ENCODE peak calls at places on chromosome 21, in five cellular contexts. K is astrocyte of the spinal cord; V is stimulated activated CD4-positive, alpha-beta T cell treated with anti-CD3 and anti-CD28 coated beads, Interleukin-2, amount 100 ng/mL, for 48 hours; S is hippocampal formation; Q is AG10803. Y is an unnamed sample.

GRCh38 chr21:38958940-38959685 is 153.4 kb downstream of the ETS2 start:
- DNase-seq in Q (peak), V (no peak), K (peak), S (no peak), Y (peak)

GRCh38 chr21:44628707-44629391 is 2.0 kb downstream of the KRTAP10-9 start:
- DNase-seq in V (no peak), K (no peak), Q (no peak), S (no peak), Y (no peak)

GRCh38 chr21:17911628-17912027 is 92.5 kb upstream of the C21orf91 start:
- DNase-seq in K (peak), V (no peak), Q (peak), S (no peak), Y (no peak)

GRCh38 chr21:41733951-41734689 is 32.7 kb downstream of the RIPK4 start:
- DNase-seq in V (no peak), Q (no peak), K (no peak), S (no peak), Y (no peak)

GRCh38 chr21:45168522-45168921 is 94.1 kb downstream of the ADARB1 start:
- DNase-seq in Q (no peak), S (no peak), V (no peak), K (no peak), Y (no peak)

GRCh38 chr21:42534361-42534900 is 20.8 kb downstream of the SLC37A1 start:
- DNase-seq in V (no peak), S (no peak), K (no peak), Q (no peak), Y (peak)

GRCh38 chr21:29271927-29272333 is 26.8 kb upstream of the BACH1 start:
- DNase-seq in S (no peak), K (no peak), V (no peak), Q (peak), Y (no peak)

GRCh38 chr21:40160911-40161310 is 293.7 kb downstream of the PCP4 start:
- DNase-seq in S (no peak), K (no peak), V (no peak), Q (no peak), Y (no peak)

GRCh38 chr21:34881421-34881820 is 167.7 kb downstream of the RUNX1 start:
- DNase-seq in K (peak), V (no peak), Q (peak), S (no peak), Y (no peak)

GRCh38 chr21:28832013-28832714 is 160.5 kb downstream of the LTN1 start:
- DNase-seq in K (peak), S (no peak), Q (peak), V (no peak), Y (no peak)

GRCh38 chr21:45997495-45998275 is 16.1 kb downstream of the COL6A1 start:
- DNase-seq in K (no peak), V (no peak), S (no peak), Q (no peak), Y (no peak)

GRCh38 chr21:44357064-44357837 is 3.8 kb downstream of the TRPM2 start:
- DNase-seq in K (no peak), S (no peak), Q (no peak), V (no peak), Y (no peak)

GRCh38 chr21:38660333-38661295 is 145.1 kb upstream of the ETS2 start:
- DNase-seq in S (no peak), Q (no peak), K (no peak), V (no peak), Y (no peak)

GRCh38 chr21:44618504-44618903 is 6.6 kb downstream of the KRTAP10-8 start:
- DNase-seq in S (no peak), K (no peak), V (no peak), Q (peak), Y (peak)

GRCh38 chr21:45280969-45281368 is 6.7 kb downstream of the POFUT2 start:
- DNase-seq in V (no peak), S (no peak), Q (no peak), K (no peak), Y (no peak)

GRCh38 chr21:45971487-45972352 is 9.8 kb upstream of the COL6A1 start:
- DNase-seq in V (no peak), S (no peak), K (peak), Q (peak), Y (no peak)

GRCh38 chr21:42406846-42407245 is 3.1 kb downstream of the UBASH3A start:
- DNase-seq in Q (no peak), K (no peak), S (no peak), V (no peak), Y (no peak)

GRCh38 chr21:23853796-23854379 is 1753.4 kb downstream of the MRPL39 start:
- DNase-seq in V (no peak), Q (no peak), K (peak), S (peak), Y (peak)

GRCh38 chr21:31929548-31929947 is 56.7 kb downstream of the HUNK start:
- DNase-seq in Q (no peak), V (no peak), K (no peak), S (no peak), Y (no peak)

GRCh38 chr21:16455978-16456377 is 726.2 kb downstream of the USP25 start:
- DNase-seq in K (peak), Q (peak), S (peak), V (no peak), Y (peak)

GRCh38 chr21:14545906-14546480 is at the start of gene SAMSN1:
- DNase-seq in S (no peak), V (no peak), K (no peak), Q (no peak), Y (peak)

GRCh38 chr21:32819702-32820101 is 48.1 kb upstream of the PAXBP1 start:
- DNase-seq in S (no peak), V (no peak), K (peak), Q (peak), Y (no peak)

GRCh38 chr21:18759267-18759666 is 355.7 kb upstream of the TMPRSS15 start:
- DNase-seq in V (no peak), S (no peak), Q (no peak), K (no peak), Y (no peak)

GRCh38 chr21:40680311-40680710 is 166.6 kb downstream of the DSCAM start:
- DNase-seq in Q (no peak), S (no peak), K (no peak), V (no peak), Y (no peak)

GRCh38 chr21:44572959-44573583 is 458 bp upstream of the KRTAP10-4 start:
- DNase-seq in Q (no peak), V (no peak), S (no peak), K (no peak), Y (no peak)

GRCh38 chr21:42440187-42440792 is 36.6 kb downstream of the UBASH3A start:
- DNase-seq in V (no peak), Q (no peak), S (no peak), K (no peak), Y (no peak)

GRCh38 chr21:14943636-14944035 is 121.2 kb downstream of the NRIP1 start:
- DNase-seq in K (no peak), Q (no peak), V (no peak), S (no peak), Y (no peak)

Y was measured in pons.